ENCODE peak calls at places on chromosomes 6 and 20, in nine cellular contexts. O is AG10803; J is HS-5; G is dermis microvascular lymphatic vessel endothelial cell; A is HT-29; H is brain microvascular endothelial cell; M is GM18507; P is activated CD8-positive, alpha-beta memory T cell treated with anti-CD3 and anti-CD28 coated beads for 1 hour; R is NCI-H460. T is an unnamed sample.

GRCh38 chr20:59939879-59940128 is 301 bp downstream of the PPP1R3D start:
- DNase-seq in O (no peak), J (no peak), G (no peak), A (no peak), H (no peak), M (no peak), P (no peak), R (no peak), T (no peak)

GRCh38 chr6:145116591-145117178 is 618.6 kb downstream of the EPM2A start:
- DNase-seq in O (no peak), J (no peak), G (no peak), A (no peak), H (no peak), M (no peak), P (no peak), R (no peak), T (peak)

GRCh38 chr20:53918949-53919361 is 151.4 kb downstream of the BCAS1 start:
- DNase-seq in O (no peak), J (no peak), G (no peak), A (no peak), H (no peak), M (no peak), P (no peak), R (no peak), T (no peak)

GRCh38 chr20:19975901-19976300 is 41.3 kb upstream of the NAA20 start:
- DNase-seq in O (peak), J (no peak), G (no peak), A (peak), H (no peak), M (no peak), P (no peak), R (peak), T (no peak)

GRCh38 chr6:18182568-18182967 is 27.3 kb downstream of the KDM1B start:
- DNase-seq in O (no peak), J (no peak), G (no peak), A (no peak), H (no peak), M (no peak), P (no peak), R (no peak), T (no peak)

GRCh38 chr6:90500458-90500857 is 86.4 kb downstream of the MAP3K7 start:
- DNase-seq in O (no peak), J (no peak), G (no peak), A (no peak), H (no peak), M (no peak), P (no peak), R (no peak), T (no peak)

GRCh38 chr6:72865467-72865866 is 243.6 kb downstream of the KCNQ5 start:
- DNase-seq in O (peak), J (peak), G (no peak), A (no peak), H (peak), M (no peak), P (no peak), R (no peak), T (peak)

GRCh38 chr20:41229259-41229658 is 88.3 kb downstream of the ZHX3 start:
- DNase-seq in O (no peak), J (no peak), G (no peak), A (no peak), H (no peak), M (no peak), P (no peak), R (no peak), T (no peak)

GRCh38 chr6:27138398-27138797 is 109.1 kb upstream of the PRSS16 start:
- DNase-seq in O (no peak), J (no peak), G (no peak), A (no peak), H (no peak), M (no peak), P (no peak), R (no peak), T (no peak)

GRCh38 chr6:74991573-74992332 is 214.1 kb downstream of the COL12A1 start:
- DNase-seq in O (peak), J (no peak), G (no peak), A (peak), H (peak), M (no peak), P (no peak), R (no peak), T (no peak)

GRCh38 chr6:7135755-7136154 is 28.0 kb downstream of the RREB1 start:
- DNase-seq in O (no peak), J (no peak), G (no peak), A (no peak), H (no peak), M (no peak), P (no peak), R (no peak), T (no peak)